ENCODE peak calls at places on chromosomes 3 and 15, in four cellular contexts. U is K562, Q is GM12878, I is H1. H is an unnamed sample.

GRCh38 chr3:127929818-127930217 is 14.8 kb downstream of the KBTBD12 start:
- DNase-seq in U (no peak), Q (no peak), I (no peak), H (no peak)

GRCh38 chr3:45992820-45993219 is 2.8 kb downstream of the FYCO1 start:
- DNase-seq in U (no peak), Q (no peak), I (no peak), H (no peak)

GRCh38 chr3:44555753-44556152 is 760 bp downstream of the ZKSCAN7 start:
- DNase-seq in U (no peak), Q (no peak), I (no peak), H (no peak)

GRCh38 chr3:109532257-109533216 is 195.2 kb upstream of the DPPA4 start:
- DNase-seq in U (no peak), Q (no peak), I (peak; percentile 9), H (peak; percentile 72)

GRCh38 chr3:144105542-144105941 is 133.9 kb downstream of the DIPK2A start:
- DNase-seq in U (no peak), Q (no peak), I (no peak), H (no peak)

GRCh38 chr3:25696019-25696418 is 31.3 kb upstream of the TOP2B start:
- DNase-seq in U (no peak), Q (no peak), I (no peak), H (no peak)

GRCh38 chr15:40128746-40129660 is 20.3 kb upstream of the BMF start:
- DNase-seq in U (no peak), Q (no peak), I (no peak), H (no peak)

GRCh38 chr3:15647629-15648167 is 46.2 kb downstream of the BTD start:
- DNase-seq in U (no peak), Q (peak; percentile 94), I (no peak), H (no peak)

GRCh38 chr3:127066635-127067034 is 83.7 kb downstream of the PLXNA1 start:
- DNase-seq in U (no peak), Q (no peak), I (no peak), H (no peak)

GRCh38 chr15:45777781-45778180 is 143.0 kb downstream of the SQOR start:
- DNase-seq in U (no peak), Q (no peak), I (no peak), H (no peak)

GRCh38 chr3:13622356-13622755 is 73.4 kb downstream of the FBLN2 start:
- DNase-seq in U (no peak), Q (no peak), I (no peak), H (no peak)

GRCh38 chr3:164406281-164406680 is 672.0 kb downstream of the SI start:
- DNase-seq in U (no peak), Q (no peak), I (no peak), H (no peak)

GRCh38 chr3:69987833-69988232 is 11.7 kb upstream of the SAMMSON start:
- DNase-seq in U (no peak), Q (no peak), I (no peak), H (no peak)

GRCh38 chr15:98069256-98069655 is 108.8 kb downstream of the ARRDC4 start:
- DNase-seq in U (no peak), Q (no peak), I (no peak), H (no peak)

GRCh38 chr3:45104715-45105711 is 41.2 kb downstream of the CDCP1 start:
- DNase-seq in U (no peak), Q (no peak), I (no peak), H (no peak)

GRCh38 chr3:187642861-187643260 is 27.3 kb downstream of the SST start:
- DNase-seq in U (no peak), Q (no peak), I (no peak), H (no peak)

GRCh38 chr3:154970796-154971195 is 109.3 kb upstream of the MME start:
- DNase-seq in U (no peak), Q (no peak), I (no peak), H (no peak)

GRCh38 chr3:140349938-140350337 is 327.9 kb upstream of the TRIM42 start:
- DNase-seq in U (no peak), Q (no peak), I (no peak), H (no peak)

GRCh38 chr3:60135474-60135873 is 1085.6 kb upstream of the CFAP20DC start:
- DNase-seq in U (no peak), Q (no peak), I (no peak), H (no peak)

GRCh38 chr15:98904466-98905048 is 103.0 kb downstream of the PGPEP1L start:
- DNase-seq in U (peak; percentile 51), Q (no peak), I (no peak), H (peak; percentile 18)

GRCh38 chr15:73809728-73810501 is 56.8 kb upstream of the INSYN1 start:
- DNase-seq in U (no peak), Q (no peak), I (no peak), H (no peak)

GRCh38 chr15:96038650-96039049 is 291.9 kb upstream of the NR2F2 start:
- DNase-seq in U (no peak), Q (peak; percentile 87), I (no peak), H (no peak)

GRCh38 chr15:66131831-66132230 is 121.7 kb downstream of the MEGF11 start:
- DNase-seq in U (no peak), Q (no peak), I (no peak), H (no peak)

GRCh38 chr3:150965436-150965835 is 7.1 kb downstream of the CLRN1 start:
- DNase-seq in U (no peak), Q (no peak), I (no peak), H (no peak)

GRCh38 chr3:197404030-197404429 is 105.6 kb upstream of the DLG1 start:
- DNase-seq in U (no peak), Q (no peak), I (no peak), H (no peak)

GRCh38 chr3:108983051-108983450 is 29.4 kb upstream of the GUCA1C start:
- DNase-seq in U (no peak), Q (no peak), I (no peak), H (no peak)

GRCh38 chr3:138114988-138115971 is at the start of gene DZIP1L:
- DNase-seq in U (peak; percentile 60), Q (no peak), I (no peak), H (peak; percentile 35)

GRCh38 chr15:77532846-77533245 is 99.9 kb downstream of the LINGO1 start:
- DNase-seq in U (no peak), Q (no peak), I (no peak), H (no peak)

GRCh38 chr3:25156526-25157075 is 271.5 kb upstream of the RARB start:
- DNase-seq in U (no peak), Q (no peak), I (peak; percentile 9), H (no peak)

DNA sequence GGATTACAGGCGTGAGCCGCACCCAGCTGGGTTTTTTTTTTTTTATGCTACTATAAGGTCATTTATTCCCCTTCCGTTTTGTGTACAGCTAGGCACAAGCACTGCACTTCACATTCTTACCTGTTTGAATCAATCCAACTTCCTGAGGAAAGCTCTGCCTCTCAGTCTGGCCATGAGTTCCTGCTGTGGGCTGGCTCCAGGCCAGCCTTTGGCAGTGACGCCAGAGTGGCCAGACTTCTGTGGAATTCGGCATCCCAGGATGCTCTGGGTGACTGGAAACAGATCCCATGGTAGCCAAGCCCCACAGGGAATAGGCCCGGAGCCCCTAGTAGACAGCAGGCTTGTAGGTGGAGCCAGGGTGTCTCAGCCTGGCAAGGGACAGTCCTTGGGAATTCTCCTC is 21.5 kb upstream of the TIMP4 start:
- DNase-seq in U (no peak), Q (no peak), I (no peak), H (peak; percentile 44)
- TF ChIP-seq EGR1 in U (no peak), Q (no peak), I (no peak), H (no peak)

DNA sequence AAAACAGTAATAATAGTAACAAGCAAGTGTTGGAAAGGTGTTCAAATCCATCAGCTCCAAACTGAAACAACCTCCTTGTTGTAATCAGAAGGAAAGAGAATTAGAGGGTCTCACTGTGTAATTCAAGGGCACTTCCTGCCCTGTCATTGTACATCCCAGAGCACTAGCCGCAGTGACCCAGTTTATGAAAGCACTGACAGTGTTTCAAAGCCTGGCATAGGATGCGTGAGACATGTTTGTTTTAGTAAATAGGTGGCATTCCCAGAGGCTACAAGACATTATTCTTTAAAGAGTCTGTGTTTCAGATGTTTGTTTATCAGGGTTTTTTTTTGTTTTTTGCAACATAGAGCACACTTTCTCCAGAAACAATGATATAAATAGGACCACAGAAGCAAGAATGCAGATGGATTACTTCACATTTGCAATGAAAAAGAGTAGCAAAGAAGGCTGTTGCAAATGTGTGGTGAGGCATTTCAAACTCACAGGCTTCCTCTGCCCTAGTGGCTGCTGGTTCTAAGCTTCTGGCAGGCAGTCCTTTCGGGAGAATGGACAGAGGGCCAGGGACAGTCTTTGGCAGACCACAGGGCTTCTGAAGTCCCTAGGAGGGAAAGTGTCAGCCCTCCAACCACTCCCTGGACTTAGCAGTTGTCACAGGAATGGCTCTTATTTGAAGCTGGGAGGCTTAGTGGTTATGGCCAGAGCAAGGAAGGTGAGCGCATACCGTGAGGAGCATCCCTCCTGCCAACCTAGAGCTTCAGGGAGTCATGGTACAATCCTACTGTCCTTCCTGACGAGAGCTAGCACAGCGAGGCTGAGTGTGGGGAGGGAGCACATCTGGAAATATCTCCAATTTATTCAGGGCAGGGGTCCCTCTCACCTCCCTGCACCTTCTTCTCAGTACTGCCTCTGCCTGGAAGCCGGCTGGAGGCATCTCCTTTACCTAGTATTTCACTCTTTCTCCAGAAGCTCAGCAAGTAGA is 31.4 kb upstream of the TIPARP start:
- DNase-seq in U (no peak), Q (no peak), I (no peak), H (no peak)
- TF ChIP-seq EGR1 in U (no peak), Q (no peak), I (no peak), H (no peak)

GRCh38 chr3:120909602-120909878 is 1.5 kb downstream of the STXBP5L start:
- DNase-seq in U (no peak), Q (no peak), I (no peak), H (no peak)
- TF ChIP-seq EGR1 in U (no peak), Q (no peak), I (no peak), H (no peak)

GRCh38 chr3:177307391-177307790 is 110.1 kb upstream of the TBL1XR1 start:
- DNase-seq in U (no peak), Q (no peak), I (no peak), H (no peak)

GRCh38 chr3:177308911-177309310 is 111.6 kb upstream of the TBL1XR1 start:
- DNase-seq in U (no peak), Q (no peak), I (no peak), H (no peak)

GRCh38 chr3:177317247-177317646 is 120.0 kb upstream of the TBL1XR1 start:
- DNase-seq in U (no peak), Q (no peak), I (no peak), H (no peak)

GRCh38 chr3:177314897-177315296 is 117.6 kb upstream of the TBL1XR1 start:
- DNase-seq in U (no peak), Q (no peak), I (no peak), H (no peak)

GRCh38 chr3:177312491-177312890 is 115.2 kb upstream of the TBL1XR1 start:
- DNase-seq in U (no peak), Q (no peak), I (no peak), H (no peak)
- TF ChIP-seq EGR1 in U (no peak), Q (no peak), I (no peak), H (no peak)

DNA sequence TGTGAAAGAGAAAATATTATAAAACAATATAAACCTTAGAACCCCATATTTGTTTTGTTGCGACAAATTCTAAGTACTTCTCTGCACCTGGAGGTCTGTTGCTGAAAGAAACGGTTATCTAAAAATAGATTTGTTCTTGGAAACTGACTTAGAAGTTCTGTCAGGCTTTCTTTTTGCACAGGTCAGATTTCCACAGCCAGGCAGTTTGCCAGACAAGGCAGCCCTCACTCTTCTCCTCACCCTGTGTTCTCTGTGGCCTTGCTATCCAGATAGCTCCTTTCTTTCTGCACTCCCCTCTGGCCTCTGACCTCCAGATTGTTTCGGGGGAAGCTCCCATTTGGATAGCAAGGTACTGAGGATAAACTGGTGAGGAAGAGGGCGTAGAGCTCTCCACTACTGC is 413.3 kb upstream of the ONECUT1 start:
- DNase-seq in U (no peak), Q (no peak), I (no peak), H (no peak)
- TF ChIP-seq EGR1 in U (no peak), Q (no peak), I (no peak), H (no peak)

H was measured in HCT116.